ENCODE peak calls at places on chromosomes 4 and X, in five cellular contexts. One of them, this sample, is unnamed.

GRCh38 chrX:53481093-53481492 is 46.9 kb upstream of the HSD17B10 start:
- DNase-seq in NCI-H1436: no peak
- DNase-seq in activated CD4-positive, alpha-beta T cell treated with anti-CD3 and anti-CD28 coated beads, Interleukin-2, amount 10 ng/mL, durations not matched to agents 7 days and 5 days: no peak
- DNase-seq in heart right ventricle: no peak
- DNase-seq in colonic mucosa: peak
- DNase-seq in this sample: no peak

GRCh38 chrX:153600032-153600373 is 1.1 kb upstream of the CCNQ start:
- DNase-seq in colonic mucosa: no peak
- DNase-seq in heart right ventricle: no peak
- DNase-seq in activated CD4-positive, alpha-beta T cell treated with anti-CD3 and anti-CD28 coated beads, Interleukin-2, amount 10 ng/mL, durations not matched to agents 7 days and 5 days: peak
- DNase-seq in NCI-H1436: no peak
- DNase-seq in this sample: no peak

GRCh38 chr4:95761441-95761840 is 78.5 kb upstream of the PDHA2 start:
- DNase-seq in colonic mucosa: no peak
- DNase-seq in heart right ventricle: no peak
- DNase-seq in NCI-H1436: no peak
- DNase-seq in activated CD4-positive, alpha-beta T cell treated with anti-CD3 and anti-CD28 coated beads, Interleukin-2, amount 10 ng/mL, durations not matched to agents 7 days and 5 days: no peak
- DNase-seq in this sample: no peak

GRCh38 chr4:10622728-10623127 is 61.8 kb downstream of the CLNK start:
- DNase-seq in heart right ventricle: no peak
- DNase-seq in activated CD4-positive, alpha-beta T cell treated with anti-CD3 and anti-CD28 coated beads, Interleukin-2, amount 10 ng/mL, durations not matched to agents 7 days and 5 days: no peak
- DNase-seq in colonic mucosa: no peak
- DNase-seq in NCI-H1436: no peak
- DNase-seq in this sample: no peak

GRCh38 chrX:133448512-133449076 is 33.3 kb upstream of the GPC4 start:
- DNase-seq in colonic mucosa: no peak
- DNase-seq in NCI-H1436: no peak
- DNase-seq in activated CD4-positive, alpha-beta T cell treated with anti-CD3 and anti-CD28 coated beads, Interleukin-2, amount 10 ng/mL, durations not matched to agents 7 days and 5 days: no peak
- DNase-seq in heart right ventricle: no peak
- DNase-seq in this sample: no peak

GRCh38 chrX:129665916-129666644 is 11.3 kb upstream of the APLN start:
- DNase-seq in heart right ventricle: no peak
- DNase-seq in colonic mucosa: no peak
- DNase-seq in activated CD4-positive, alpha-beta T cell treated with anti-CD3 and anti-CD28 coated beads, Interleukin-2, amount 10 ng/mL, durations not matched to agents 7 days and 5 days: no peak
- DNase-seq in NCI-H1436: no peak
- DNase-seq in this sample: no peak

GRCh38 chr4:84501721-84502267 is 2.7 kb upstream of the NKX6-1 start:
- DNase-seq in colonic mucosa: no peak
- DNase-seq in NCI-H1436: no peak
- DNase-seq in activated CD4-positive, alpha-beta T cell treated with anti-CD3 and anti-CD28 coated beads, Interleukin-2, amount 10 ng/mL, durations not matched to agents 7 days and 5 days: no peak
- DNase-seq in heart right ventricle: no peak
- DNase-seq in this sample: no peak

GRCh38 chr4:52588771-52589591 is 70.1 kb downstream of the USP46 start:
- DNase-seq in NCI-H1436: no peak
- DNase-seq in colonic mucosa: no peak
- DNase-seq in activated CD4-positive, alpha-beta T cell treated with anti-CD3 and anti-CD28 coated beads, Interleukin-2, amount 10 ng/mL, durations not matched to agents 7 days and 5 days: peak
- DNase-seq in heart right ventricle: no peak
- DNase-seq in this sample: no peak

GRCh38 chr4:121484633-121485032 is 103.8 kb upstream of the QRFPR start:
- DNase-seq in heart right ventricle: no peak
- DNase-seq in NCI-H1436: peak
- DNase-seq in activated CD4-positive, alpha-beta T cell treated with anti-CD3 and anti-CD28 coated beads, Interleukin-2, amount 10 ng/mL, durations not matched to agents 7 days and 5 days: peak
- DNase-seq in colonic mucosa: no peak
- DNase-seq in this sample: no peak